ENCODE peak calls at places on chromosomes 7 and 10, in seven cellular contexts. G is hepatocyte, F is adrenal gland, T is astrocyte of the spinal cord, I is AG04450, E is Peyer's patch, R is HFF-Myc. D is an unnamed sample.
A peak's percentile ranks its signal among the peaks of the same experiment; 100 is the strongest.

GRCh38 chr10:86438091-86438749 is 71.6 kb upstream of the GRID1 start:
- DNase-seq in G (no peak), F (no peak), T (no peak), I (no peak), E (no peak), R (no peak), D (no peak)

GRCh38 chr7:140260767-140261486 is 84.1 kb upstream of the KDM7A start:
- DNase-seq in G (no peak), F (no peak), T (no peak), I (no peak), E (no peak), R (no peak), D (no peak)

GRCh38 chr7:108528183-108528712 is 2.3 kb upstream of the PNPLA8 start:
- DNase-seq in G (no peak), F (no peak), T (no peak), I (no peak), E (no peak), R (no peak), D (no peak)

GRCh38 chr7:75608451-75609122 is 116.5 kb downstream of the SPDYE5 start:
- DNase-seq in G (no peak), F (no peak), T (no peak), I (no peak), E (no peak), R (no peak), D (no peak)

GRCh38 chr10:73576178-73576889 is 14.8 kb downstream of the USP54 start:
- DNase-seq in G (peak; percentile 43), F (peak; percentile 24), T (peak; percentile 93), I (peak; percentile 59), E (no peak), R (no peak), D (no peak)

GRCh38 chr10:119541046-119541445 is 1.5 kb downstream of the RGS10 start:
- DNase-seq in G (no peak), F (no peak), T (no peak), I (no peak), E (no peak), R (no peak), D (no peak)

GRCh38 chr10:104434601-104435000 is 81.0 kb downstream of the CFAP58 start:
- DNase-seq in G (no peak), F (no peak), T (no peak), I (no peak), E (no peak), R (no peak), D (no peak)

GRCh38 chr7:137652721-137653120 is 194.1 kb downstream of the DGKI start:
- DNase-seq in G (no peak), F (no peak), T (peak; percentile 58), I (no peak), E (no peak), R (no peak), D (no peak)

GRCh38 chr7:44128721-44129582 is 5.6 kb upstream of the POLD2 start:
- DNase-seq in G (no peak), F (no peak), T (no peak), I (no peak), E (no peak), R (no peak), D (no peak)

GRCh38 chr7:5396542-5396941 is 27.1 kb downstream of the TNRC18 start:
- DNase-seq in G (no peak), F (no peak), T (no peak), I (no peak), E (no peak), R (no peak), D (no peak)

GRCh38 chr7:6432786-6433185 is 15.0 kb downstream of the DAGLB start:
- DNase-seq in G (no peak), F (no peak), T (no peak), I (no peak), E (no peak), R (no peak), D (no peak)

GRCh38 chr7:1671876-1672451 is 1.9 kb downstream of the ELFN1 start:
- DNase-seq in G (peak; percentile 2), F (peak; percentile 6), T (no peak), I (no peak), E (peak; percentile 29), R (no peak), D (no peak)

GRCh38 chr10:12465385-12466136 is 116.2 kb downstream of the CAMK1D start:
- DNase-seq in G (no peak), F (no peak), T (no peak), I (no peak), E (no peak), R (no peak), D (no peak)

GRCh38 chr7:84399661-84400060 is 205.1 kb upstream of the SEMA3A start:
- DNase-seq in G (no peak), F (no peak), T (no peak), I (no peak), E (no peak), R (no peak), D (no peak)

GRCh38 chr7:64914557-64914956 is 11.5 kb downstream of the ZNF273 start:
- DNase-seq in G (no peak), F (no peak), T (no peak), I (no peak), E (no peak), R (no peak), D (no peak)

GRCh38 chr7:150371996-150372270 is 3.3 kb downstream of the REPIN1 start:
- DNase-seq in G (no peak), F (no peak), T (no peak), I (no peak), E (no peak), R (no peak), D (no peak)

GRCh38 chr7:55138663-55139062 is 119.8 kb downstream of the EGFR start:
- DNase-seq in G (no peak), F (no peak), T (no peak), I (no peak), E (no peak), R (no peak), D (no peak)

DNA sequence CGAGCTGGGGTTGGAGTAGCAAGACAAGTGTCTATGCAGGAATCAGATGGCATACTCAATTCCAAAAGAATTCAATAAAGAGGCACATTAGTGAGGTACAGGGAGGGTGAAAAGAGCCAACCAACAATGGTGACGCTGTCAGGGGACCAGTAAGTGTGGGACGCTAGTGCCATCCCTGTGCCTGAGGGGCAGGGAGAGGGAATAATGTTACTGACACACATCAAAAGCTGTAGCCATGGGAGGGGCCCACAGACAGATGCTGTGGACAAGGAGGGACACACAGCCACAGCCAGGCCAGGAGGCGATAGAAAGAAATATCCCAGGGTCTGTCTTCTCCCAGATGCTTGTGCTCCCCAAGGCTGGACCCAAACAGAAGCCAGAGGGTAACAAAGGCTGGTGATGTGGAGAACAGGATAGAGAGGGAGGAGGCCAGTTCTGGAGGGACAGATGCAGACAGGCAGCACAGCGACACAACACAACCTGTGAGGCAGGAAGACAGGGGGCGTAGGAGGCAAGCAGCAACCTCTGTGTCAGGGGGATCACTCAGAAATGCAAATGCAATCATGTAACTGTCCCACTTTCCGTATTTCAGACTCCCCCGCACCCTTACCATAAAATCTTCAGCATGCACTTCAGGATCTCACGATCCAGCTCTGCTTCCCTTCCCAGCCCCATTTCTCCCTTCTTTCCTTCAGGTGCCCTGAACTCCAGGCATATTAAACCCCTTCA is 240.5 kb upstream of the FZD8 start:
- DNase-seq in G (no peak), F (no peak), T (no peak), I (no peak), E (no peak), R (no peak), D (no peak)
- TF ChIP-seq CTCF in G (no peak), F (no peak), T (no peak), I (no peak), E (no peak), R (peak; percentile 19), D (no peak)

DNA sequence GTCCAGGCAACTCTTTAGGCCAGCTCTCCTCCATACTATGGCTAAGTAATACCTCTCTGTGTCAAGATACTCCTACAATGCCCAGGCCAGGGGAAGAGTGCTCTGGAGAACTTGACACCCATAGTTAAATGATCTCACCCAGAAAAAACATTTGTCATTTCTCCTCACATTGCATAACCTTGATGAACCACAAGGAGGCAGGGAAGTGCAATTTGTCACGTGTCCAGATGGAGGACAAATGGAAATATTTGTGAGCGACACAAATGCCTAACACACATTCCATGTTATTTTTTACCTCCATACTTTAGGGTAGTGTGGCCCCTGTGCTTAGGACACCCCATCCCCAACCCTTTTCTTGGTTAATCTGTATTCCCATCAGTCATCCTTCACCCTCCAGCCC is 78.3 kb downstream of the HTR7 start:
- DNase-seq in G (no peak), F (no peak), T (no peak), I (no peak), E (no peak), R (peak; percentile 14), D (no peak)
- TF ChIP-seq CTCF in G (no peak), F (no peak), T (peak; percentile 31), I (peak; percentile 36), E (no peak), R (peak; percentile 36), D (peak; percentile 39)

DNA sequence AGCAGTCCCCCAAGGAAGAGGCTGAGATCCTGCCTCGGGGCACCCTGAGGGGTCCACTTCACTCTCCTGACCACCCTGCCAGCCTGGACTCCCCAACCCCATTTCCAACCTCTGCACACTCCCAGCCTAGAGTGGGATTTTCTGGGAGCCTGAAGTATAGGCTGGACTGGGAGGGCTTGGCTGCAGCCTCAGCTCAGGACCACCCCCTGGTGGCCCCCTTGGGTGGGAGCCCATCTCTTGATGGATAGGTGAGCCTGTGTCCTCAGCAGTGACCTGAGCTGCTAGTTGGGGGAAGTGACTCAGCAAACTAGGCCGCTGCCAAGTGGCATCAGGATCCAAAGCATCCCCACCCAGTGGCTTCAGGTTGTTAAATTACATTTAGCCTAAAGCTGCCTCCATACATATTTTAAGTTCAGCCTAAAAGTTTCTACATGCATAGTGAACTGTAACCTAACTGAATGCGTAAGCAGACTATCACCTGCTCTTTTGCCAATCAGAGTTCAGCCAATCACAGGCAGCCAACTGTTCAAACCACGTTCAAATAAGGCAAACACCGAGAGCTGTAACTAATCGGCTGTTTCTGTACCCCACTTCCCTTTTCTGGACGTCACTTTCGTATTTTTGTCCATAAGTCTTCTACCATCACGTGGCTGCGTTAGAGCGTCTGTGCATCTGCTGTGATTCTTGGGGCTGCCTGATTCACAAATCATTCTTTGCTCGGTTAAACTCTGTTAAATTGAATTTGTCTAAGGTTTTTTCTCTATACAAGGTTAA is 144.0 kb downstream of the PLPP4 start:
- DNase-seq in G (peak; percentile 17), F (no peak), T (peak; percentile 54), I (no peak), E (no peak), R (no peak), D (peak; percentile 17)
- TF ChIP-seq CTCF in G (peak; percentile 11), F (no peak), T (peak; percentile 64), I (no peak), E (no peak), R (peak; percentile 39), D (peak; percentile 50)

DNA sequence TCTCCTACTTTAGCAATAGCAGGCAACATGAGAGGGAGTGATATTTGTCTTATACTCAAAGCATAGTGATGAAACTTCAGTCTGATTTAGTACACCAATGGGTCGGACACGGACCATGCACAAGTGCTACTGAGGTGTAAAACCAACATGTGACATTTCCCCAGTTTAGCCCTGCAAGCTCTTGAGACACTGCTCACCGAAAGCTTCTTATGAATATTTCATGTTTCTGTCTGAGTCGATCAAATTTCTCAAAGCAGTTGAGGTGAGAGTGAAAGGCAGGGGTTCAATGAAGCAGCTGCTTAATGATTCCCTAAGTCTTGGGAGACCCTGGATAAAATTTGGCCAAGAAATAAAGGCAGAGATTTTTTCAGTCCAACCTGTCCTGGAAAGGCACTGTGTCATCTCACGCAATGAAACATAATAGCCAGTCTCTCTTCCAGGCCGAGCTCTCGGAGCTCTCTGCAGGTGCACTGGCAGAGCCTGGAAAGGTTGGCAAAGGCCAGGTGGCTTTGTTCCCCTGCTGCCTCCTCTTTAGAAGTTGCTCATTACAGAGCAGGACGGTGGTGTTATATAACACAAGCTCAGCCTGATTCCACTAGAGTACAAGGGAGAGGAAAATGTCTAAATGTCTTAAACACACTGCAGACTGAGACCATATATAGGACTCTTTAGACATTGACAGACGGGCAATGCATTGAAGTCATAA is 33.9 kb upstream of the XPNPEP1 start:
- DNase-seq in G (no peak), F (no peak), T (no peak), I (no peak), E (no peak), R (no peak), D (no peak)
- TF ChIP-seq CTCF in G (no peak), F (no peak), T (no peak), I (no peak), E (no peak), R (no peak), D (no peak)

D was measured in neural crest cell.